ENCODE peak calls at places on chromosomes 5 and 9, in nine cellular contexts. F, C, B, V, Z, A, J, G and T are unnamed samples.

GRCh38 chr9:114467226-114467750 is 38.0 kb downstream of the WHRN start:
- DNase-seq in F (no peak), C (no peak), B (no peak), V (no peak), Z (no peak), A (no peak), J (no peak), G (no peak), T (no peak)

GRCh38 chr5:53335115-53335514 is 145.3 kb upstream of the FST start:
- DNase-seq in F (no peak), C (no peak), B (no peak), V (no peak), Z (no peak), A (no peak), J (no peak), G (no peak), T (no peak)

GRCh38 chr9:2818486-2819121 is 25.3 kb downstream of the PUM3 start:
- DNase-seq in F (no peak), C (peak), B (no peak), V (no peak), Z (no peak), A (no peak), J (no peak), G (no peak), T (no peak)

GRCh38 chr9:99103909-99104458 is 929 bp upstream of the TGFBR1 start:
- DNase-seq in F (no peak), C (peak), B (peak), V (no peak), Z (no peak), A (peak), J (peak), G (peak), T (peak)

GRCh38 chr9:76456202-76456926 is 2.6 kb upstream of the GCNT1 start:
- DNase-seq in F (peak), C (peak), B (no peak), V (peak), Z (no peak), A (peak), J (no peak), G (peak), T (no peak)

GRCh38 chr5:39231705-39232525 is 12.6 kb upstream of the FYB1 start:
- DNase-seq in F (no peak), C (peak), B (no peak), V (no peak), Z (no peak), A (no peak), J (no peak), G (no peak), T (no peak)

GRCh38 chr9:69040646-69041045 is 5.1 kb downstream of the FXN start:
- DNase-seq in F (no peak), C (no peak), B (no peak), V (no peak), Z (no peak), A (no peak), J (no peak), G (no peak), T (no peak)

GRCh38 chr9:98453589-98454311 is 198.3 kb upstream of the TBC1D2 start:
- DNase-seq in F (no peak), C (no peak), B (no peak), V (no peak), Z (no peak), A (no peak), J (no peak), G (no peak), T (no peak)

GRCh38 chr5:32583582-32584232 is 1.6 kb upstream of the SUB1 start:
- DNase-seq in F (no peak), C (no peak), B (no peak), V (no peak), Z (no peak), A (no peak), J (no peak), G (peak), T (no peak)

GRCh38 chr5:112253478-112254250 is 165.4 kb downstream of the EPB41L4A start:
- DNase-seq in F (no peak), C (no peak), B (no peak), V (no peak), Z (no peak), A (no peak), J (peak), G (no peak), T (peak)

GRCh38 chr5:112142769-112143270 is 276.3 kb downstream of the EPB41L4A start:
- DNase-seq in F (no peak), C (peak), B (no peak), V (no peak), Z (peak), A (no peak), J (peak), G (no peak), T (peak)